ENCODE peak calls at places on chromosomes 7 and 10, in ten cellular contexts. B, P, F, K, W, A, D, T, Q and V are unnamed samples.

GRCh38 chr10:70562036-70562710 is 40.4 kb downstream of the PRF1 start:
- DNase-seq in W (no peak), K (no peak), T (no peak), A (no peak), D (no peak), Q (no peak), B (no peak), F (no peak), P (peak), V (no peak)

GRCh38 chr10:126397166-126397565 is 8.9 kb upstream of the ADAM12 start:
- DNase-seq in Q (no peak), P (no peak), W (no peak), A (no peak), K (no peak), D (no peak), F (no peak), T (no peak), B (no peak), V (no peak)

GRCh38 chr7:87312215-87312865 is 33.1 kb upstream of the CROT start:
- DNase-seq in B (peak), D (peak), Q (peak), F (peak), A (peak), T (peak), W (peak), P (no peak), K (peak), V (peak)

GRCh38 chr7:114708646-114709045 is 213.2 kb upstream of the MDFIC start:
- DNase-seq in Q (no peak), F (no peak), T (no peak), A (no peak), K (no peak), W (no peak), B (no peak), P (no peak), D (no peak), V (no peak)

GRCh38 chr7:248732-249435 is 41.1 kb upstream of the FOXL3 start:
- DNase-seq in Q (no peak), W (no peak), A (no peak), F (no peak), P (no peak), B (no peak), D (no peak), T (no peak), K (no peak), V (no peak)

GRCh38 chr10:121662945-121663917 is 65.0 kb upstream of the FGFR2 start:
- DNase-seq in P (no peak), B (no peak), Q (no peak), A (no peak), W (peak), F (peak), D (no peak), K (no peak), T (peak), V (no peak)

GRCh38 chr10:78408671-78409472 is 375.2 kb downstream of the RPS24 start:
- DNase-seq in F (no peak), P (no peak), D (peak), Q (no peak), A (no peak), T (peak), B (peak), W (no peak), K (no peak), V (no peak)

GRCh38 chr7:157984138-157984913 is 603.3 kb downstream of the PTPRN2 start:
- DNase-seq in F (no peak), D (no peak), B (no peak), A (no peak), T (no peak), P (peak), K (no peak), Q (no peak), W (no peak), V (no peak)

GRCh38 chr7:44867073-44867990 is 18.0 kb downstream of the PURB start:
- DNase-seq in F (peak), D (no peak), T (no peak), A (no peak), P (no peak), K (no peak), B (peak), W (no peak), Q (peak), V (no peak)

GRCh38 chr10:23099079-23099478 is 3.7 kb downstream of the MSRB2 start:
- DNase-seq in P (no peak), F (no peak), Q (no peak), W (no peak), D (no peak), B (no peak), T (no peak), K (no peak), A (no peak), V (no peak)

GRCh38 chr7:81127991-81128390 is 209.1 kb upstream of the SEMA3C start:
- DNase-seq in P (no peak), F (no peak), W (no peak), A (no peak), B (no peak), Q (no peak), D (no peak), K (no peak), T (no peak), V (no peak)

GRCh38 chr7:148347981-148348380 is 242.6 kb upstream of the C7orf33 start:
- DNase-seq in K (no peak), A (no peak), P (no peak), W (no peak), T (no peak), D (no peak), B (no peak), F (no peak), Q (no peak), V (no peak)

GRCh38 chr10:17923728-17924127 is 28.0 kb upstream of the SLC39A12 start:
- DNase-seq in D (peak), P (no peak), Q (peak), W (no peak), T (no peak), K (no peak), B (peak), F (peak), A (no peak), V (peak)

GRCh38 chr10:61215276-61215675 is 237.9 kb downstream of the TMEM26 start:
- DNase-seq in F (no peak), T (no peak), D (no peak), P (no peak), Q (no peak), K (no peak), W (no peak), B (peak), A (no peak), V (no peak)

GRCh38 chr7:37674534-37674933 is 9.0 kb upstream of the GPR141 start:
- DNase-seq in Q (no peak), P (no peak), W (no peak), T (no peak), A (no peak), D (no peak), B (no peak), K (no peak), F (no peak), V (no peak)

GRCh38 chr10:128725531-128725930 is 599.3 kb upstream of the MKI67 start:
- DNase-seq in K (no peak), D (no peak), F (no peak), Q (no peak), P (no peak), A (no peak), W (no peak), T (no peak), B (no peak), V (no peak)

GRCh38 chr7:131109757-131110293 is 217.9 kb upstream of the MKLN1 start:
- DNase-seq in K (peak), B (peak), T (peak), Q (peak), P (peak), F (peak), A (peak), W (peak), D (peak), V (peak)

GRCh38 chr7:110839866-110840265 is 251.1 kb upstream of the LRRN3 start:
- DNase-seq in D (peak), K (no peak), P (no peak), Q (peak), A (no peak), B (peak), W (no peak), T (peak), F (no peak), V (no peak)

GRCh38 chr7:98755138-98755898 is 114.5 kb downstream of the TMEM130 start:
- DNase-seq in P (no peak), K (no peak), T (no peak), A (no peak), W (peak), Q (no peak), B (peak), F (no peak), D (no peak), V (no peak)

GRCh38 chr7:31816810-31817209 is 129.8 kb downstream of the PPP1R17 start:
- DNase-seq in B (no peak), W (no peak), T (no peak), Q (no peak), D (no peak), P (no peak), F (no peak), K (no peak), A (no peak), V (no peak)

GRCh38 chr7:135320277-135320676 is 86.6 kb downstream of the STRA8 start:
- DNase-seq in W (no peak), P (no peak), A (no peak), Q (peak), B (peak), F (peak), K (no peak), T (peak), D (peak), V (no peak)

GRCh38 chr10:118342638-118343020 is 505 bp upstream of the FAM204A start:
- DNase-seq in T (no peak), F (peak), B (no peak), A (no peak), K (no peak), D (no peak), P (no peak), W (no peak), Q (no peak), V (no peak)

GRCh38 chr7:34041716-34042115 is 136.4 kb downstream of the BMPER start:
- DNase-seq in F (no peak), P (no peak), Q (no peak), D (no peak), K (no peak), W (no peak), T (no peak), B (no peak), A (no peak), V (no peak)

GRCh38 chr10:114404171-114405010 is at the start of gene AFAP1L2:
- DNase-seq in D (peak), T (no peak), W (no peak), F (peak), Q (no peak), B (peak), A (no peak), P (no peak), K (no peak), V (no peak)

GRCh38 chr7:16594061-16594460 is 51.5 kb downstream of the ANKMY2 start:
- DNase-seq in K (no peak), A (no peak), B (peak), T (no peak), Q (no peak), P (no peak), F (no peak), W (no peak), D (no peak), V (no peak)

GRCh38 chr10:92757066-92757716 is 67.4 kb downstream of the HHEX start:
- DNase-seq in K (no peak), P (peak), D (no peak), T (peak), A (no peak), Q (peak), B (peak), F (peak), W (peak), V (no peak)

GRCh38 chr7:45082831-45083331 is 5.9 kb downstream of the NACAD start:
- DNase-seq in W (no peak), F (no peak), T (no peak), Q (no peak), D (no peak), P (no peak), B (no peak), K (no peak), A (no peak), V (no peak)

GRCh38 chr7:123763191-123763661 is 14.4 kb upstream of the WASL start:
- DNase-seq in Q (no peak), D (no peak), W (no peak), K (no peak), B (no peak), F (no peak), A (no peak), P (peak), T (no peak), V (no peak)

GRCh38 chr10:74432841-74433594 is 282.0 kb downstream of the ADK start:
- DNase-seq in B (no peak), A (no peak), D (no peak), W (no peak), P (no peak), T (no peak), F (no peak), Q (no peak), K (no peak), V (no peak)

GRCh38 chr10:89215511-89215910 is 8.4 kb upstream of the CH25H start:
- DNase-seq in B (no peak), D (no peak), K (no peak), F (no peak), A (no peak), T (peak), P (no peak), W (no peak), Q (no peak), V (no peak)

GRCh38 chr7:100673942-100674431 is 447 bp downstream of the GNB2 start:
- DNase-seq in P (peak), Q (no peak), T (peak), F (peak), A (peak), W (peak), K (peak), D (no peak), B (peak), V (no peak)

GRCh38 chr10:131788386-131788785 is 112.4 kb upstream of the PPP2R2D start:
- DNase-seq in Q (no peak), T (no peak), D (no peak), B (no peak), A (no peak), K (no peak), F (no peak), P (no peak), W (no peak), V (no peak)

GRCh38 chr10:29841724-29842649 is 207.2 kb upstream of the SVIL start:
- DNase-seq in F (no peak), D (no peak), W (no peak), Q (no peak), K (no peak), B (peak), P (no peak), A (no peak), T (no peak), V (no peak)

GRCh38 chr7:34354906-34355305 is 303.1 kb upstream of the NPSR1 start:
- DNase-seq in B (peak), P (no peak), T (no peak), Q (no peak), W (no peak), D (peak), F (no peak), A (no peak), K (no peak), V (no peak)